ENCODE peak calls at places on chromosomes 11 and 22, in five cellular contexts. B, I, O, C and Q are unnamed samples.

GRCh38 chr11:44633641-44634040 is 68.2 kb downstream of the CD82 start:
- DNase-seq in B (no peak), O (peak; percentile 31), C (peak; percentile 7), I (no peak), Q (no peak)

GRCh38 chr11:111063711-111064110 is 181.8 kb upstream of the POU2AF2 start:
- DNase-seq in C (no peak), I (peak; percentile 55), O (no peak), B (peak; percentile 42), Q (no peak)

GRCh38 chr11:118530683-118531596 is at the start of gene TMEM25:
- DNase-seq in O (peak; percentile 79), C (peak; percentile 86), B (peak; percentile 32), I (peak; percentile 66), Q (peak; percentile 54)

GRCh38 chr11:122882809-122883681 is 486 bp downstream of the JHY start:
- DNase-seq in I (peak; percentile 91), O (peak; percentile 83), C (peak; percentile 74), B (peak; percentile 55), Q (peak; percentile 67)

GRCh38 chr11:94511932-94512781 is at the start of gene C11orf97:
- DNase-seq in C (peak; percentile 73), B (peak; percentile 30), O (peak; percentile 89), I (peak; percentile 54), Q (peak; percentile 48)

GRCh38 chr22:20741634-20742581 is 32.0 kb upstream of the SERPIND1 start:
- DNase-seq in O (peak; percentile 47), C (peak; percentile 42), B (peak; percentile 13), I (peak; percentile 15), Q (peak; percentile 68)

GRCh38 chr22:29750559-29750958 is 16.2 kb downstream of the ZMAT5 start:
- DNase-seq in B (no peak), C (no peak), O (no peak), I (no peak), Q (no peak)

GRCh38 chr22:28884754-28885375 is 1.5 kb downstream of the ZNRF3 start:
- DNase-seq in C (no peak), B (no peak), O (peak; percentile 63), I (no peak), Q (no peak)

GRCh38 chr11:79101736-79102135 is 339.1 kb downstream of the TENM4 start:
- DNase-seq in C (no peak), I (no peak), B (no peak), O (no peak), Q (no peak)

GRCh38 chr11:130103296-130103814 is 33.7 kb downstream of the APLP2 start:
- DNase-seq in I (peak; percentile 99), B (peak; percentile 96), O (no peak), C (peak; percentile 30), Q (no peak)

GRCh38 chr11:15278129-15278528 is 163.4 kb downstream of the INSC start:
- DNase-seq in O (no peak), C (peak; percentile 28), I (peak; percentile 12), B (peak; percentile 29), Q (no peak)

GRCh38 chr11:33920838-33921613 is 29.1 kb upstream of the LMO2 start:
- DNase-seq in O (no peak), B (no peak), C (no peak), I (peak; percentile 74), Q (no peak)

GRCh38 chr11:2099523-2100316 is 39.5 kb downstream of the IGF2 start:
- DNase-seq in C (no peak), I (no peak), O (no peak), B (no peak), Q (no peak)

GRCh38 chr11:64987998-64988854 is 8.5 kb downstream of the BATF2 start:
- DNase-seq in I (no peak), O (no peak), C (no peak), B (no peak), Q (no peak)

GRCh38 chr11:43944761-43945311 is 2.4 kb downstream of the C11orf96 start:
- DNase-seq in B (peak; percentile 27), C (peak; percentile 54), O (peak; percentile 66), I (no peak), Q (peak; percentile 24)

GRCh38 chr22:27810566-27810965 is 9.0 kb upstream of the MN1 start:
- DNase-seq in B (peak; percentile 68), C (peak; percentile 71), O (peak; percentile 80), I (peak; percentile 79), Q (peak; percentile 14)

GRCh38 chr11:1486054-1486825 is at the start of gene MOB2:
- DNase-seq in B (peak; percentile 4), C (no peak), I (peak; percentile 17), O (no peak), Q (no peak)

GRCh38 chr22:26887456-26887855 is 230.1 kb downstream of the MIAT start:
- DNase-seq in I (peak; percentile 97), C (peak; percentile 24), O (peak; percentile 46), B (peak; percentile 74), Q (no peak)

GRCh38 chr22:50010676-50011446 is 1.7 kb downstream of the IL17REL start:
- DNase-seq in I (no peak), C (peak; percentile 10), O (no peak), B (no peak), Q (no peak)

GRCh38 chr22:45268167-45268957 is 16.4 kb upstream of the UPK3A start:
- DNase-seq in C (peak; percentile 78), B (no peak), O (peak; percentile 98), I (no peak), Q (no peak)

GRCh38 chr11:126403039-126403438 is 47.6 kb downstream of the ST3GAL4 start:
- DNase-seq in O (peak; percentile 71), I (no peak), C (peak; percentile 37), B (no peak), Q (peak; percentile 98)

GRCh38 chr11:125215951-125216350 is 51.4 kb downstream of the PKNOX2 start:
- DNase-seq in I (no peak), B (no peak), O (no peak), C (no peak), Q (no peak)

GRCh38 chr11:103368151-103368550 is 258.9 kb downstream of the DYNC2H1 start:
- DNase-seq in I (peak; percentile 62), C (no peak), O (no peak), B (no peak), Q (no peak)

GRCh38 chr11:15493066-15493465 is 378.3 kb downstream of the INSC start:
- DNase-seq in C (no peak), I (peak; percentile 61), O (peak; percentile 53), B (peak; percentile 2), Q (no peak)

GRCh38 chr22:47036352-47036751 is 273.9 kb downstream of the TBC1D22A start:
- DNase-seq in O (no peak), C (no peak), I (no peak), B (no peak), Q (no peak)

GRCh38 chr11:86608251-86608799 is 64.1 kb downstream of the ME3 start:
- DNase-seq in C (peak; percentile 78), O (peak; percentile 78), B (peak; percentile 80), I (peak; percentile 68), Q (peak; percentile 38)

GRCh38 chr11:43150697-43151096 is 161.1 kb upstream of the API5 start:
- DNase-seq in O (no peak), C (no peak), B (no peak), I (no peak), Q (no peak)

GRCh38 chr22:17234144-17234623 is 14.9 kb upstream of the ADA2 start:
- DNase-seq in O (peak; percentile 97), B (no peak), I (peak; percentile 6), C (no peak), Q (peak; percentile 43)

DNA sequence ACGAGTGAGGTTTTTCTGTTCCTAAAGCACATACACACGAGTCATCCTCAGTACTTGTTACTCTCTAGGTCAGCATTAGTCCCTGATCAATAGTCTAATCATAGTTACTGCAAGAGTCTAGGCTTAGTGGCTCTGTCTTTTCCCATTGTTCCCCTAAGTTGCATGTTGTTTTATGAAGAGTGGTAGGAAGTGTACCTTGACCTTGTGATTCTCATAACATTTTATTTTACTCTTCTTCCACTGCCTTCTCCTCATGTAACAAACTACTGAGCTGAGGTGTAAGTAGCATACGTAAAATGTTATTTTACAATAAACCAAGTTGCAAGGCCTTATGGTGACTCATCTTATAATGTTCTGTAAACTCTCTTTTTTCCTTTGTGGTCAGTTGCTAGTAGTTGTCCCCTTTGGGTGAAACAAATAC is 15.0 kb downstream of the METTL15 start:
- DNase-seq in O (no peak), C (no peak), I (peak; percentile 84), B (peak; percentile 82), Q (no peak)
- H3K27ac ChIP-seq in O (no peak overlapping the region), C (no peak overlapping the region), I (peak overlapping the region; percentile 22), B (no peak overlapping the region), Q (no peak overlapping the region)

DNA sequence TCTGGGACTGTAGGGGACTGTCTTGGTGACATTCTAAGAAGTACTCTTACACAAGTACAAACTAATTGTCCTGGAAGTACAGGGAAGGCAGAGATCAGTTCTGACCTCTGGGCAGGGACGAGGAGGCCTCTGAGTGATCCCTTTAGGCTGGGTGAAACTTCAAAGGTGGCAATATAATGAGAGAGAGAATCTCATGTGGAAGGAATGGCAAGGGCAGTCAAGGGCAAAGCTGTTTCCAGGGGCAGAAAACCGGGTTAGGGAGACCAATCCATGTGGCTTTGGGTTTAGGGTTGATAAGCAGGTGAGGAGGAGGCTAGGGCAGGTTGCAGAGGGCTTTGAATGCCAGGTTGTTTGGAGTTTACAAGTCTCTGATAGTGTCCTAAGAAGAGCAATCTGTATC is 21.3 kb upstream of the MYH9 start:
- DNase-seq in B (no peak), I (no peak), C (no peak), O (no peak), Q (no peak)
- H3K4me2 ChIP-seq in B (no peak overlapping the region), I (no peak overlapping the region), C (peak overlapping the region; percentile 75), O (no peak overlapping the region), Q (no peak overlapping the region)

GRCh38 chr11:27212248-27212780 is 150.7 kb downstream of the CCDC34 start:
- DNase-seq in I (no peak), O (no peak), C (no peak), B (no peak), Q (no peak)

GRCh38 chr11:27215471-27216267 is 147.3 kb downstream of the CCDC34 start:
- DNase-seq in O (peak; percentile 75), I (peak; percentile 72), B (no peak), C (no peak), Q (no peak)

GRCh38 chr11:27214713-27215112 is 148.3 kb downstream of the CCDC34 start:
- DNase-seq in I (no peak), O (no peak), C (no peak), B (no peak), Q (no peak)

GRCh38 chr11:27211370-27212127 is 151.5 kb downstream of the CCDC34 start:
- DNase-seq in C (no peak), I (no peak), O (no peak), B (no peak), Q (peak; percentile 50)

DNA sequence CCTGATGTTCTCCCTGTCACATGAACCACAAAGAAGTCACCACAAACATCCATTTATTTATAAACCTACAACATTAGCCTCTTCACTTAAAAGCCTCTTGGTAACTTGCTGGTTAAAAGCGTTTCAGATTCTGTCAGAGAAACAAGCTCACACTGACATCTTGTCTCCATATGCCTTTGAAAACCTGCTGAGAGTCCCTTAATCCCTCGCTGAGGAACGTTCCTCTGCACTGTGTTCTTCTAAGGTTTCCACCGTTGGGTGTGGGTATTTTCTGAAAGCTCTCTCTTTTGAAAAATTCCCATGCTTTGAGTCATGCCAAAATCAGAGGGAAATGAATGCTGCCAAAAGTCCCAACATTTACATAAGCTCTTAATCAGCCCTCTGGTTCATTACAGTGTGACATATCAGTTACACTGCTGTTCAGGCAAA is 149.8 kb downstream of the CCDC34 start:
- DNase-seq in I (peak; percentile 97), C (peak; percentile 45), B (peak; percentile 94), O (peak; percentile 92), Q (peak; percentile 54)
- H3K27ac ChIP-seq in I (peak overlapping the region; percentile 77), C (peak overlapping the region; percentile 82), B (no peak overlapping the region), O (peak overlapping the region; percentile 36), Q (peak overlapping the region; percentile 51)

GRCh38 chr11:9633674-9634073 is 30.2 kb upstream of the SWAP70 start:
- DNase-seq in C (no peak), O (no peak), I (no peak), B (no peak), Q (no peak)
- H3K4me2 ChIP-seq in C (no peak overlapping the region), O (no peak overlapping the region), I (no peak overlapping the region), B (no peak overlapping the region), Q (no peak overlapping the region)

GRCh38 chr11:114163231-114163631 is 103.7 kb downstream of the ZBTB16 start:
- DNase-seq in I (peak; percentile 45), O (no peak), C (peak; percentile 68), B (peak; percentile 5), Q (no peak)
- H3K27ac ChIP-seq in I (no peak overlapping the region), O (no peak overlapping the region), C (peak overlapping the region; percentile 96), B (no peak overlapping the region), Q (peak overlapping the region; percentile 32)